ENCODE peak calls at places on chromosomes 3 and 15, in nine cellular contexts. Y, R, D, Z, G, O, L, A and H are unnamed samples.

GRCh38 chr3:14145670-14146380 is 21.0 kb downstream of the TMEM43 start:
- DNase-seq in A (no peak), D (no peak), R (peak), L (no peak), O (no peak), Z (no peak), G (no peak), Y (no peak), H (no peak)

GRCh38 chr3:72052841-72053409 is 268.0 kb upstream of the PROK2 start:
- DNase-seq in D (no peak), L (no peak), G (no peak), A (no peak), O (no peak), Y (no peak), Z (no peak), R (no peak), H (no peak)

GRCh38 chr3:24818055-24818454 is 323.4 kb upstream of the THRB start:
- DNase-seq in O (no peak), Y (no peak), Z (no peak), G (no peak), D (no peak), L (no peak), A (no peak), R (no peak), H (no peak)

GRCh38 chr3:69081583-69082262 is 1.6 kb upstream of the UBA3 start:
- DNase-seq in D (no peak), O (no peak), L (no peak), Y (no peak), A (peak), Z (no peak), G (peak), R (no peak), H (no peak)

GRCh38 chr3:73727117-73727802 is 102.5 kb upstream of the PDZRN3 start:
- DNase-seq in L (no peak), R (no peak), D (no peak), Y (no peak), A (peak), Z (no peak), O (peak), G (peak), H (no peak)

GRCh38 chr15:75036269-75036668 is 12.9 kb downstream of the PPCDC start:
- DNase-seq in O (no peak), A (no peak), R (no peak), D (no peak), Z (no peak), Y (no peak), G (peak), L (no peak), H (no peak)

GRCh38 chr15:62977952-62978811 is 64.4 kb upstream of the TPM1 start:
- DNase-seq in D (no peak), R (no peak), A (peak), L (no peak), G (peak), Y (no peak), O (no peak), Z (no peak), H (no peak)

GRCh38 chr3:71210257-71211002 is 373.1 kb downstream of the FOXP1 start:
- DNase-seq in O (no peak), D (no peak), Z (no peak), A (peak), R (no peak), Y (no peak), L (no peak), G (peak), H (no peak)

GRCh38 chr15:98684441-98684840 is 36.1 kb downstream of the IGF1R start:
- DNase-seq in O (no peak), D (no peak), Z (no peak), A (peak), L (no peak), Y (no peak), R (no peak), G (peak), H (no peak)

GRCh38 chr3:182104811-182105316 is 393.1 kb downstream of the SOX2 start:
- DNase-seq in O (no peak), Y (no peak), D (no peak), L (no peak), R (no peak), G (no peak), A (no peak), Z (no peak), H (no peak)

GRCh38 chr15:37951999-37952398 is 17.6 kb downstream of the TMCO5A start:
- DNase-seq in Z (no peak), R (no peak), L (no peak), D (no peak), Y (no peak), A (no peak), O (no peak), G (no peak), H (no peak)

GRCh38 chr15:42736793-42737528 is at the start of gene CDAN1:
- DNase-seq in Z (peak), Y (peak), R (peak), D (peak), A (peak), O (peak), G (peak), L (peak), H (peak)

GRCh38 chr3:32816439-32817194 is 1.2 kb upstream of the TRIM71 start:
- DNase-seq in O (peak), R (no peak), G (peak), D (peak), L (no peak), Y (no peak), Z (no peak), A (no peak), H (peak)

GRCh38 chr3:150544726-150545125 is 1.6 kb downstream of the SERP1 start:
- DNase-seq in O (no peak), L (no peak), D (no peak), Z (no peak), G (peak), Y (no peak), A (peak), R (no peak), H (no peak)

GRCh38 chr3:113223831-113224240 is 12.5 kb downstream of the BOC start:
- DNase-seq in O (no peak), L (peak), D (no peak), A (no peak), G (peak), Y (no peak), R (no peak), Z (no peak), H (no peak)

GRCh38 chr3:188282871-188283270 is 128.9 kb downstream of the LPP start:
- DNase-seq in R (no peak), D (no peak), Y (no peak), O (no peak), Z (no peak), L (no peak), A (no peak), G (no peak), H (no peak)

GRCh38 chr3:104291878-104292277 is 1074.8 kb upstream of the ALCAM start:
- DNase-seq in L (no peak), R (no peak), O (no peak), Y (no peak), D (no peak), A (no peak), G (peak), Z (no peak), H (no peak)

GRCh38 chr3:179446501-179446900 is 4.8 kb downstream of the GNB4 start:
- DNase-seq in D (no peak), A (no peak), G (peak), Y (no peak), Z (no peak), R (no peak), O (no peak), L (no peak), H (no peak)
- TF ChIP-seq CTCF in D (peak), A (peak), G (peak), Y (no peak), Z (peak), R (peak), O (peak), L (peak), H (peak)

GRCh38 chr3:107199962-107200465 is 177.2 kb upstream of the CCDC54 start:
- DNase-seq in R (no peak), A (no peak), O (no peak), L (no peak), D (no peak), Z (no peak), G (no peak), Y (no peak), H (no peak)
- TF ChIP-seq CTCF in R (no peak), A (no peak), O (no peak), L (no peak), D (no peak), Z (no peak), G (no peak), Y (no peak), H (no peak)

DNA sequence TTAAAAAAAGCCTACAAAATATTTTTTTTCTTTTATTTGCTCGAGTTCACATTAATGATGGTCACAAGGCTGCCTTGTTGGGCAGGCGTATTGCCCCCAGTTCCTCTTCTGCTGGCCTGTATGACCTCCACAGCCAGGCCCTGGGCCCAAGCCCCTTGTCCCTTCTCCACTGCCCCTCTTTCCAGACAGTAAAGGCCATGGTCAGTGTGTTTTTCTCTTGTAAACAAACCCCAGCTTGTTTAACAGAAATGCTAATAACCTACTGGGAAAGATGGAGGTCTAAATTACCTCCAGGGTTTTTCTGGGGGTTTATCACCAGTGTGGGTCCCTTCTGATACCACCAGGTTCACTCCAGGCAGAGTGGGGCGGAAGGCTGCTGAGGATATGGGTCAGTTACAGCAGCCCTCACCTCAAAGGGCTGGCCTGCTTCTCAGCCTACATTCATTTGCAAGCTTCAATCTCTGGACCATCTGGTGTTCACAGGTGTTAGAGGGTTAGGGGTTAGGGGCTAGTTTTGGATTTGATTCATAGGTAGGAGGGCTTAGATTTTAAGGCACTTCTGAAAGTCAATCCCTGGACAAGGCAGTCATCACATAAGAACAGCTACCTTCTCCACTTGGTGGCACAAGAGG is 2.0 kb upstream of the MANF start:
- DNase-seq in O (no peak), G (no peak), Y (no peak), R (no peak), D (no peak), Z (no peak), A (no peak), L (no peak), H (no peak)
- TF ChIP-seq CTCF in O (no peak), G (no peak), Y (no peak), R (no peak), D (no peak), Z (no peak), A (no peak), L (no peak), H (no peak)

GRCh38 chr3:46860381-46861292 is 2.6 kb downstream of the MYL3 start:
- DNase-seq in Y (no peak), Z (no peak), R (peak), G (no peak), L (peak), D (peak), A (no peak), O (no peak), H (peak)
- TF ChIP-seq CTCF in Y (no peak), Z (no peak), R (peak), G (peak), L (peak), D (peak), A (peak), O (peak), H (peak)

DNA sequence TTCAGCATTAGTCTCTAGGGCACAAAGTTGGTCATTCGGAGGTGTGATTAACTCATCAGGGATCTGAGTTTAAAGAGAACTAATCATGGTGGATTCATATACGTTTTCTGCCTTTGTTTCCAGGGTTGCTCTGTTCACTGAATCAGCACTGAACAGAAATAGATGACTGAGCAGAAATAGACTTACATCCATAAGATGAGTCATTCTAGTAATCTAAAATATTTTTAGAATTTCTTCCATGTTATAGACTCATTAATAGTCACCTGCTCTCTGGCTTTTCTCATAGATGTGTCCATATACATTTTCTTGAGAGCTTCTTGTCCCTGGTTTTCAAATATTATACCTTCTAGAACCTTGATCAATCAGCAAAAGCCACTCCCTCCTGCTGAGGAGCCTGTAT is 837.6 kb upstream of the DPPA4 start:
- DNase-seq in A (peak), O (no peak), Y (no peak), R (no peak), D (no peak), G (peak), Z (no peak), L (no peak), H (no peak)
- TF ChIP-seq CTCF in A (no peak), O (no peak), Y (no peak), R (no peak), D (no peak), G (no peak), Z (no peak), L (no peak), H (no peak)

GRCh38 chr15:66587020-66587419 is 21.2 kb upstream of the LCTL start:
- DNase-seq in Z (no peak), Y (no peak), O (no peak), R (no peak), A (no peak), D (no peak), L (no peak), G (no peak), H (no peak)

GRCh38 chr15:66590435-66590834 is 24.6 kb upstream of the LCTL start:
- DNase-seq in O (no peak), D (no peak), A (no peak), G (no peak), Z (no peak), R (no peak), Y (no peak), L (no peak), H (no peak)

GRCh38 chr15:66587749-66588148 is 22.0 kb upstream of the LCTL start:
- DNase-seq in Z (no peak), R (no peak), L (no peak), Y (no peak), G (no peak), O (no peak), D (no peak), A (no peak), H (no peak)

GRCh38 chr15:66588971-66589370 is 23.2 kb upstream of the LCTL start:
- DNase-seq in O (no peak), L (no peak), R (no peak), D (no peak), G (no peak), Z (no peak), A (no peak), Y (no peak), H (no peak)

GRCh38 chr15:66588537-66588936 is 22.7 kb upstream of the LCTL start:
- DNase-seq in Z (no peak), Y (no peak), R (no peak), L (no peak), O (no peak), D (no peak), A (no peak), G (no peak), H (no peak)
- TF ChIP-seq CTCF in Z (no peak), Y (no peak), R (no peak), L (no peak), O (no peak), D (no peak), A (peak), G (peak), H (no peak)

GRCh38 chr15:32867313-32867626 is 149.5 kb downstream of the GREM1 start:
- DNase-seq in A (peak), L (no peak), R (no peak), G (peak), Y (no peak), O (no peak), Z (no peak), D (no peak), H (no peak)
- TF ChIP-seq CTCF in A (no peak), L (no peak), R (no peak), G (no peak), Y (no peak), O (no peak), Z (no peak), D (no peak), H (no peak)

DNA sequence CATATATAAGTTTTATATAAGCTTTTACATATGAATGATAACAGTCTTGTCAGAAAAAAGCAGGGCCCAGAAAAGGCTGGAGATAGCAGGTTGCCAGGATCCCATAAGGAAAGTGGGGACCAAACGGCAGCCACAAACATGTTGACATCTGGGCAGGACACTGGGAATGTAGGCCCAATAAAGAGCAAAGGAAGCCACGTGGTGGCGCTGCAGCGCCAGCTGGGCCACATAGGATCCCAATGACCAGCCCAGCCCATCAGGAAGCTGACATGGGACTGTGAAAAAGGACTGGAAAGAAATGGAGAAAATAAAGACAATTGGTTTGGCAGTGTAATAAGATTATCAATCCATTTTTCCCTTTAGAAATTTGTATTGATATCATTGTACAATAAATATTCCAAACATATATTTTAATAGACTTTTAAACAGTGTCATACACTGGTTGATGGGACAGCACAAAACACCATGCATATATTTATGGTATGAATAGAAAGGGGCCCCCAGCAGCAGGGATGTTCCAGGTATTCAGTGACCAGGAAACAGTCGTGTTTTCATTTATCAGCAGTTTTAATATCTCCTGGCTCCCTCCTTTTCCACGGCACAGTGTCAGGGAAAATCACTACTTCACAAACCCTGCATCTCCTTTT is 89.0 kb upstream of the STRIT1 start:
- DNase-seq in A (peak), L (peak), O (peak), Z (no peak), R (peak), D (peak), Y (peak), G (peak), H (peak)
- TF ChIP-seq CTCF in A (peak), L (peak), O (peak), Z (peak), R (peak), D (peak), Y (peak), G (peak), H (peak)

GRCh38 chr3:134742202-134742601 is 52.9 kb upstream of the EPHB1 start:
- DNase-seq in L (no peak), O (no peak), G (no peak), A (no peak), D (no peak), R (no peak), Z (no peak), Y (no peak), H (no peak)
- TF ChIP-seq CTCF in L (no peak), O (no peak), G (no peak), A (no peak), D (no peak), R (no peak), Z (no peak), Y (no peak), H (no peak)

DNA sequence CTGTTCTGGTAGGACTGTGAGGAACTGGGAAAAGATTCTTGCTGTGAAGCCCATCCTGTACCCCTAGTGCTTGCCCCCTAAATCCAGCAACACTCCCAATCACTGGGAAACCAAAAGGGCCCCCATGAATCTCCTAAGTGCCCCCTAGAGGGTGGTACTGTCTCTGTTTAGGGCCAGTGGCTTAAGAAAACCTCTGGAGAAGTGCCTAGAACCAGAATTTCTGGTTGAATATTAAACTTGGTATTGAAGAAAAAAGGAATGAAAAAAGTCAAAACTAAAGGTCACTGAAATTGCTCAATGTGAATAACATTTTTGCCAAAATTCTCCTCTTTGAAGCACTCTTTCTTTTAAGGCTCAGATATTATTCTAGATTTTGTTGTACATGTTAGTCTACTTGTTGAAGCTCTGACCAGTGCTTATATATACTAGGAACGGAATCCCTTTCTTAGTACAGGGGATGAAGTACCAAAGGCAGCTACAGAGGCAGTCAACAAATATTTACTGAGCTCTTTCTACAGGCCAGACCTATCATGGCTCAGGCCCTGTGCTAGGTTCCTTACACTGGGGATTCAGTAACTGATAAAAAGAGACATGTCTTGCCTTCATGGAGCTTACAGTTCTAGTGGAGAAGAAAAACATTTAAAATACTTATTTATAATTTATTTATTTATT is 138.8 kb downstream of the MYLK start:
- DNase-seq in A (no peak), G (peak), D (no peak), R (no peak), Y (no peak), O (no peak), Z (no peak), L (no peak), H (no peak)
- TF ChIP-seq CTCF in A (no peak), G (peak), D (peak), R (no peak), Y (no peak), O (peak), Z (no peak), L (no peak), H (no peak)